ENCODE peak calls at places on chromosome 12, in seven cellular contexts. D, A, J, P, F, L and S are unnamed samples.

GRCh38 chr12:1488908-1489381 is 105.4 kb downstream of the FBXL14 start:
- DNase-seq in D (no peak), A (no peak), J (peak), P (no peak), F (peak), L (no peak), S (peak)

GRCh38 chr12:12182926-12183325 is 83.9 kb downstream of the LRP6 start:
- DNase-seq in D (no peak), A (peak), J (peak), P (no peak), F (peak), L (no peak), S (peak)

GRCh38 chr12:123050331-123050809 is 69.9 kb downstream of the ARL6IP4 start:
- DNase-seq in D (no peak), A (peak), J (peak), P (no peak), F (no peak), L (peak), S (peak)

GRCh38 chr12:112796067-112796466 is 4.5 kb downstream of the RPH3A start:
- DNase-seq in D (no peak), A (no peak), J (no peak), P (no peak), F (no peak), L (no peak), S (no peak)

GRCh38 chr12:75632452-75632851 is 121.0 kb upstream of the KRR1 start:
- DNase-seq in D (no peak), A (peak), J (no peak), P (no peak), F (peak), L (no peak), S (peak)

GRCh38 chr12:23949212-23950010 is at the start of gene SOX5:
- DNase-seq in D (peak), A (peak), J (peak), P (no peak), F (peak), L (peak), S (peak)

GRCh38 chr12:5514016-5514415 is 82.1 kb downstream of the NTF3 start:
- DNase-seq in D (no peak), A (no peak), J (no peak), P (no peak), F (no peak), L (no peak), S (no peak)

GRCh38 chr12:34290191-34290995 is 268.1 kb downstream of the ALG10 start:
- DNase-seq in D (no peak), A (no peak), J (no peak), P (no peak), F (no peak), L (no peak), S (no peak)

GRCh38 chr12:41576925-41577324 is 388.8 kb downstream of the PDZRN4 start:
- DNase-seq in D (no peak), A (no peak), J (no peak), P (no peak), F (no peak), L (no peak), S (no peak)

GRCh38 chr12:114440450-114441383 is 34.8 kb upstream of the TBX5 start:
- DNase-seq in D (no peak), A (no peak), J (no peak), P (no peak), F (no peak), L (no peak), S (no peak)

GRCh38 chr12:58346032-58346632 is 404.8 kb downstream of the ATP23 start:
- DNase-seq in D (no peak), A (peak), J (peak), P (no peak), F (peak), L (no peak), S (peak)

GRCh38 chr12:16766736-16767135 is 160.8 kb upstream of the LMO3 start:
- DNase-seq in D (no peak), A (no peak), J (no peak), P (no peak), F (no peak), L (no peak), S (no peak)

GRCh38 chr12:109764123-109764522 is 50.5 kb downstream of the FAM222A start:
- DNase-seq in D (peak), A (no peak), J (no peak), P (no peak), F (no peak), L (no peak), S (no peak)

GRCh38 chr12:47988073-47989022 is 15.9 kb downstream of the COL2A1 start:
- DNase-seq in D (no peak), A (no peak), J (peak), P (no peak), F (no peak), L (no peak), S (no peak)

GRCh38 chr12:109706747-109707469 is 6.7 kb upstream of the FAM222A start:
- DNase-seq in D (no peak), A (no peak), J (no peak), P (no peak), F (no peak), L (no peak), S (no peak)

GRCh38 chr12:106115450-106115849 is 23.3 kb downstream of the NUAK1 start:
- DNase-seq in D (no peak), A (no peak), J (no peak), P (no peak), F (no peak), L (no peak), S (no peak)

GRCh38 chr12:3202734-3203446 is 125.7 kb downstream of the TSPAN9 start:
- DNase-seq in D (no peak), A (peak), J (peak), P (no peak), F (peak), L (peak), S (peak)

GRCh38 chr12:116955382-116956021 is 44.8 kb downstream of the FBXW8 start:
- DNase-seq in D (peak), A (peak), J (peak), P (no peak), F (peak), L (no peak), S (peak)

GRCh38 chr12:109953656-109954055 is 42.5 kb downstream of the GIT2 start:
- DNase-seq in D (no peak), A (no peak), J (no peak), P (no peak), F (no peak), L (no peak), S (no peak)

GRCh38 chr12:62192486-62193250 is 67.5 kb upstream of the USP15 start:
- DNase-seq in D (peak), A (peak), J (peak), P (peak), F (peak), L (peak), S (peak)

GRCh38 chr12:113333877-113334785 is 778 bp downstream of the SLC8B1 start:
- DNase-seq in D (peak), A (no peak), J (no peak), P (no peak), F (no peak), L (no peak), S (no peak)

GRCh38 chr12:62758216-62758615 is 176.7 kb downstream of the PPM1H start:
- DNase-seq in D (no peak), A (peak), J (peak), P (no peak), F (peak), L (no peak), S (peak)

GRCh38 chr12:57740656-57741412 is 2.3 kb upstream of the AGAP2 start:
- DNase-seq in D (peak), A (no peak), J (no peak), P (no peak), F (no peak), L (no peak), S (no peak)

GRCh38 chr12:66004922-66005703 is 125.4 kb downstream of the LLPH start:
- DNase-seq in D (no peak), A (no peak), J (no peak), P (no peak), F (no peak), L (peak), S (no peak)

GRCh38 chr12:67410667-67411067 is 141.5 kb downstream of the CAND1 start:
- DNase-seq in D (no peak), A (no peak), J (no peak), P (no peak), F (no peak), L (no peak), S (peak)

GRCh38 chr12:49489720-49490119 is 49.1 kb upstream of the KCNH3 start:
- DNase-seq in D (no peak), A (peak), J (peak), P (peak), F (peak), L (no peak), S (peak)

GRCh38 chr12:95118138-95118787 is 44.8 kb upstream of the NR2C1 start:
- DNase-seq in D (no peak), A (peak), J (peak), P (peak), F (peak), L (no peak), S (peak)

GRCh38 chr12:90360300-90360699 is 594.7 kb downstream of the CCER1 start:
- DNase-seq in D (no peak), A (no peak), J (no peak), P (no peak), F (no peak), L (no peak), S (no peak)

GRCh38 chr12:110885152-110885840 is 35.1 kb downstream of the MYL2 start:
- DNase-seq in D (no peak), A (no peak), J (no peak), P (no peak), F (no peak), L (no peak), S (no peak)

GRCh38 chr12:69254046-69254445 is 14.7 kb downstream of the CPSF6 start:
- DNase-seq in D (no peak), A (peak), J (peak), P (no peak), F (peak), L (no peak), S (peak)

GRCh38 chr12:3727877-3728632 is 24.9 kb downstream of the CRACR2A start:
- DNase-seq in D (no peak), A (peak), J (peak), P (peak), F (peak), L (no peak), S (peak)

GRCh38 chr12:64457036-64457435 is 5.1 kb downstream of the TBK1 start:
- DNase-seq in D (no peak), A (peak), J (peak), P (no peak), F (no peak), L (no peak), S (peak)

GRCh38 chr12:3897400-3897910 is 24.3 kb upstream of the PARP11 start:
- DNase-seq in D (no peak), A (no peak), J (no peak), P (no peak), F (no peak), L (no peak), S (no peak)

DNA sequence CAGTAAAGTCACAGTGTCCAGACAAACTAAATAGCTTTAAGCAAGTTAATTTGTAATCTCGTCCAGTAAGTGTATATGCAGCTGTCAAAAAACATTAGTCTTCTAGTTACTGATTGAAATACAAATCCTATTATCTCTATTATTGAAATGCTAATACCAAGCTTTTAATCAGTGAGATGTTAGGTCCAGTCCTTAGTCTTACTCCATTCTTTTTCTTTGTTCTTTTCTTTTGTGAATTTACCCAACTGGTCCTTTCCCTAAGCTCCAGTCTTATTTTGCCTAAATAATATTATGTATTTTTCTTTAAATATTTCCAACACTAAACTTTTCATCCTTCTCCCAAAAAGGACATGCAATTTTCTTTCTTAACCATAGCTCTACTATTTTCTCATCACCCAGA is 57.2 kb downstream of the TSPAN19 start:
- DNase-seq in D (no peak), A (no peak), J (no peak), P (no peak), F (no peak), L (no peak), S (no peak)
- TF ChIP-seq CTCF in D (no peak), A (no peak), J (no peak), P (no peak), F (no peak), L (no peak), S (no peak)

GRCh38 chr12:76765598-76765997 is 1.7 kb downstream of the ZDHHC17 start:
- DNase-seq in D (no peak), A (no peak), J (no peak), P (no peak), F (no peak), L (no peak), S (no peak)
- H3K4me3 ChIP-seq in D (no peak), A (peak), J (peak), P (no peak), F (peak), L (peak), S (peak)

DNA sequence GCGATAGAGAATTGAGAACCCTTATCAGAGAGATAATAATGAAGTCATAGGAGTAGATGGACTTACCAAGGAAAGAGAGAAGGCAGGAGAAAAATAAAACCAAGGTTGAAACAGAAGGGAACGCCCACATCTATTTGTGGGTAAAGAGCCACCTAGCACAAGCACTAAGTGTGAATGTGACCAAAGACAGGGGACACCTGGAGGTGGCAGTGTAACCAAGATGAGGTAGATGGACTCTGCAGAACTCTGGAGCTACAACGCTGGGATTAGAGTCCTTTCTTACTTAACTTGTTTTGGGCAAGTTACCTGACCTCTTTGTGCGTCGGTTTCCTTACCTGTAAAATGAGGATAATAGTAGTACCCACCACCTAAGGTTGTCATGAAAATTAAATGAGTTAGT is 101.9 kb downstream of the SLC5A8 start:
- DNase-seq in D (no peak), A (no peak), J (no peak), P (no peak), F (no peak), L (no peak), S (no peak)
- TF ChIP-seq CTCF in D (no peak), A (no peak), J (no peak), P (no peak), F (no peak), L (no peak), S (no peak)

GRCh38 chr12:27193106-27193505 is 51.0 kb upstream of the STK38L start:
- DNase-seq in D (no peak), A (peak), J (peak), P (no peak), F (peak), L (peak), S (peak)
- H3K4me3 ChIP-seq in D (no peak), A (no peak), J (no peak), P (no peak), F (no peak), L (no peak), S (no peak)

DNA sequence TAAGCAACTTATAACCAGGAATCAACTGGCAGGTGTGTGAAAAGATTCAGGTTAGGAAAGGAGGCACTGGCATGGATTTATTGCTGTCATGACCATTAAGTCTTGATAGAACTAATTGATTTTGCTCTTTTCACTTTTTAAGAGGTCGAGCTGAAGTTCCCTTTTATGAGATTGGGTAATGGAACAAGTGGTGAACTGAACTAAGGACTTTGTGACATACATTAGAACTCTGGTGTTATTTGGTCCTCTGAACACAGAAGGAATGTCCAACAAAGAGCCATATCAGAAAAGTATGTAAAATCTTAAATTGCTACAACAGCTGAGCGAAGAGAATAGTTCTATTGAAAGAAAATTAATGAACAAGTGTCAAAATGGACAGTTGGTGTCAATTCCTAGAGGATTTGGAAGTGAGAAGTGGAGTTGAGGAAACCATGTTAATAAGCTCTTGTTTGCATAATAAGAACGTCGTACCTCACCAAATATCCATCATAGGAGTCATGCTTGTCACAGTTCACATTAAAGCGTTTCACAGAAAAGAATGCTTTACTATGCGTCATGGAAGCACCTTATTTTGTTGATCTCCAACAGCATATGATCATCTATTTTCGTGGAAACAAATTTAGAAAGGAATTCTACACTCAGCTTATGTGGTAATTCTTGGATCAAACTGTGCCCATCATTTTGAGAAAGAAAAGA is 8.4 kb upstream of the MYF6 start:
- DNase-seq in D (no peak), A (no peak), J (no peak), P (no peak), F (no peak), L (no peak), S (no peak)
- TF ChIP-seq CTCF in D (no peak), A (no peak), J (no peak), P (no peak), F (no peak), L (no peak), S (no peak)

GRCh38 chr12:132235116-132235820 is 91.0 kb downstream of the NOC4L start:
- DNase-seq in D (no peak), A (no peak), J (no peak), P (no peak), F (no peak), L (no peak), S (no peak)
- H3K4me3 ChIP-seq in D (no peak), A (no peak), J (no peak), P (no peak), F (no peak), L (no peak), S (no peak)

DNA sequence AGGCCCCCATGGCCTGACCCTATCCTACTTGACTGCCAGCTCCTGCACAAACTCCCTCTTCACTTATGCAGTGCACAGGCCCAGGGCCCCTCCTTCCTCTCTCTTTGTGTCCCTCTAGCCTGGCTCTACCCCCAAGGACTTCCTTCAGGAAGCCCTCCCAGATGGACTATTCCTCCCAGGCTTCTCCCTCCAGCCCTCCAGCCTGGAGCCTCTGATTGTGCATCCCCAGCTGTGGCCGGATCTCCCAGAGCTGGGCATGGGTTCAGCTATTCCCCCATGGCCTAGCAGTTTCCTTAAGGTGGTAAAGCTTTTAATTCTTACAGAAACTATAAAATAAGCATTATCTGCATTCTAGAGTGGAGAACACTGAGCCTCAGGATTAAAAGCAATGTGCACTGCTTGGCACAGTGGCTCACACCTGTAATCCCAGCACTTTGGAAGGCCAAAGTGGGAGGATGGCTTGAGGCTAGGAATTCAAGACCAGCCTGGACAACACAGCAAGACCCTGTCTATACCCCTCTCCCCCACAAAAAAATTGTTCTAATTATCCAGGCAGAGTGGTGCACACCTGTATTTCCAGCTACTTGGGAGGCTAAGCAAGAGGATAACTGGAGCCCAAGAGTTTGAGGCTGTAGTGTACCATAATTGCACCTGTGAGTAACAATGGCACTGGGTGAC is 16.8 kb upstream of the KRT8 start:
- DNase-seq in D (no peak), A (no peak), J (no peak), P (no peak), F (no peak), L (no peak), S (no peak)
- TF ChIP-seq CTCF in D (no peak), A (no peak), J (no peak), P (no peak), F (no peak), L (no peak), S (no peak)

DNA sequence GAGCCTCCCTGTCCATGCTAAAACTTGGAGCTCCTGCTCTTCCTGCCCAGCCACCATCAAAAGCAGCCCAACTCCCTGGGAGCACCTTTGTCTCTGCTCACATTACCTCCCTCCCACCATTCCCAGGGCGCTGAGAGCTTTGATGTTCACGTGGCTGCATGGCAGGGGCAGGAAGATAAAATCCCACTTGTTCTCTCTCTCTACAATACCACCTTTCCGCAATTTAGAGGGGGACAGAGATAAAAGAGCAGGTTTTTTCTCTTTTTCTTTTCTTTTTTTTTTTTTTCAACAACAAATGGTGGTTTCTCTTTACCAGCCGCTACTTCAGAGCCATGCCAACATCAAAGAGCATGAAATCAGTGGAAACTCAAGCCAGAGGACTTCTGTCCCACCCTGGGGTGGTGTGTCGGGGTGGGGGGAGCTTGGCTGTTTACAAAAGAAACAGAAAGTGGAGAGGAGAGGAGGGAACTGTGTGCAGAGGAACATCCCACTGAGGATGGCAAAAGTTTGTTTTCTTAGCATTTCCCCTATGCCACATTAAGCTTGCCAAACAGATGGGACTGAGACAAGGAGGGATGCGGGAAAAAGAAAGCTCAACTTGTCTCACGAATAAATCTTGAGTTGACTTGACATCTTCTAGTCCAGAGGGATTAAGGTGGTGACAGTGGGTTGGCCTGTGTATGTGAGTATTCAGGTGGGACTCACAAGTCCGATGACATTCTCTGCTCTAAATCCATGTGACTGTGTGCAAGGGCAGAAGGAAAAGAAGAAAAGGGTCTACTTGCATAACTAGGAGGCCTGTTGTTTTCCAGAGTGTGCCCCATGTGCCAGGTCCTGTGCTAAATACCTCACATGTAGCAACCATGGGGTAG is 103.7 kb upstream of the NUDT4 start:
- DNase-seq in D (no peak), A (peak), J (no peak), P (no peak), F (peak), L (no peak), S (peak)
- H3K4me3 ChIP-seq in D (no peak), A (no peak), J (no peak), P (no peak), F (no peak), L (no peak), S (no peak)